ENCODE peak calls at places on chromosomes 12 and 14, in six cellular contexts. F, K, J, C, U and Q are unnamed samples. For H3K4me1, the result is how much of the 10 kb centered on the place peaks cover.

GRCh38 chr12:70744133-70744532 is 106.9 kb upstream of the PTPRB start:
- DNase-seq in U (no peak), F (no peak), C (no peak), K (no peak), J (no peak), Q (no peak)

GRCh38 chr12:104536841-104537240 is 80.1 kb downstream of the CHST11 start:
- DNase-seq in C (no peak), J (no peak), F (no peak), U (no peak), K (no peak), Q (no peak)

GRCh38 chr12:70196732-70197361 is 46.4 kb upstream of the CNOT2 start:
- DNase-seq in K (no peak), C (no peak), F (no peak), J (no peak), U (no peak), Q (no peak)

GRCh38 chr14:22598896-22599244 is 770 bp downstream of the ABHD4 start:
- DNase-seq in F (no peak), J (peak), C (no peak), K (no peak), U (peak), Q (no peak)

GRCh38 chr14:72495668-72496067 is 398.2 kb downstream of the DPF3 start:
- DNase-seq in J (no peak), K (no peak), F (no peak), C (no peak), U (peak), Q (peak)

GRCh38 chr12:88360349-88360748 is 218.2 kb downstream of the TMTC3 start:
- DNase-seq in C (no peak), F (no peak), K (no peak), J (no peak), U (no peak), Q (no peak)

GRCh38 chr12:34363050-34363673 is 340.9 kb downstream of the ALG10 start:
- DNase-seq in F (no peak), J (no peak), C (no peak), K (no peak), U (no peak), Q (no peak)

GRCh38 chr12:18345021-18345735 is 83.9 kb downstream of the PIK3C2G start:
- DNase-seq in K (no peak), U (no peak), J (no peak), F (no peak), C (no peak), Q (no peak)

GRCh38 chr14:50668008-50668851 is at the start of gene SAV1:
- DNase-seq in C (peak), F (peak), J (peak), U (peak), K (peak), Q (peak)

GRCh38 chr12:117686911-117687377 is 281.8 kb downstream of the KSR2 start:
- DNase-seq in C (peak), J (peak), K (no peak), U (peak), F (no peak), Q (no peak)

GRCh38 chr12:88897723-88898122 is 317.5 kb upstream of the KITLG start:
- DNase-seq in C (no peak), U (no peak), F (no peak), K (no peak), J (no peak), Q (no peak)

GRCh38 chr12:124636138-124636968 is 68.9 kb upstream of the NCOR2 start:
- DNase-seq in K (no peak), U (no peak), J (peak), C (peak), F (no peak), Q (no peak)

DNA sequence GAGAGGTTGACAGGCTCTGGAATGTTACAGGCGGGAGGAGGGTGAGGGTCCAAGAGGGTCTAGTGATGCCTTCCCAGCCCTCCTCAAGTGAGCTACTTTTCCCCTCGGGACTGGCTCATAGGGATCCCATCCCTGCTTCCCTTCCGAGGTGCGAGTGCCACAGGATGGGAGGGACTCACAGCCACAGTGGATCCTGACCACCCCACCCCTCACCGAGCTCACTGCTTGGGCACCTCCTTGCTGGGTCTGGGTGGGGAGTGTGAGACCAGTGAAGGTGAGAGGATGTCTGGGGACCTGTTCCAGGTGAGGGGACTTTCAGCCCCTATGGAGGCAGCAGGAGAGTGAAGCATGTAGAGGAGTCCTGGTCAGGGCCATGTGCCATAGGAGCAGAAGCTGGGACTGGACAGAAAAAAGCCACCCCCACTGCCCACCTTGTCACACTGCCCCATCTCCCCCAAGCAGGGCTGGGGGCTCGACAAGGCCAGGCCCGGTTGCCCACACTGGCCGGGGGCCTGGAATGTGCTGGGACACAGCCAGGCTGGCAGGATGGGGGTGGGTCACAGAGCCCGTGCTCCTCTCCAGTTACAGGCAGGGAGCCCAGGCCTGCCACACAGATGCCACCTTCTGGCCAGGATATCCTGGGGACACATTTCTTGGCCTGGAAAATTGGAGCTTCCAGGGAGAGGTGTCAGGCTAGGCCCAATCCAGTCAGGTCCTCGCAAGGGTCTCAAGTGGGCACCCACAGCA is 1.7 kb upstream of the TNS2 start:
- DNase-seq in K (peak), C (peak), U (peak), F (peak), J (peak), Q (peak)
- H3K4me1 ChIP-seq in K (half or more), C (half or more), U (half or more), F (under half), J (half or more), Q (under half)

GRCh38 chr14:81275995-81276698 is 55.4 kb upstream of the GTF2A1 start:
- DNase-seq in F (no peak), U (no peak), C (no peak), J (peak), K (no peak), Q (no peak)

GRCh38 chr14:81273961-81274360 is 53.2 kb upstream of the GTF2A1 start:
- DNase-seq in U (no peak), F (no peak), C (no peak), K (no peak), J (no peak), Q (no peak)

GRCh38 chr14:81277096-81277495 is 56.3 kb upstream of the GTF2A1 start:
- DNase-seq in J (no peak), C (no peak), U (no peak), K (no peak), F (no peak), Q (no peak)

GRCh38 chr14:81276699-81277069 is 55.9 kb upstream of the GTF2A1 start:
- DNase-seq in K (no peak), C (no peak), F (no peak), J (no peak), U (no peak), Q (no peak)

GRCh38 chr14:81275305-81275950 is 54.7 kb upstream of the GTF2A1 start:
- DNase-seq in U (no peak), K (no peak), J (no peak), F (no peak), C (no peak), Q (no peak)
- H3K4me1 ChIP-seq in U (under half), K (under half), J (under half), F (under half), C (under half), Q (under half)

DNA sequence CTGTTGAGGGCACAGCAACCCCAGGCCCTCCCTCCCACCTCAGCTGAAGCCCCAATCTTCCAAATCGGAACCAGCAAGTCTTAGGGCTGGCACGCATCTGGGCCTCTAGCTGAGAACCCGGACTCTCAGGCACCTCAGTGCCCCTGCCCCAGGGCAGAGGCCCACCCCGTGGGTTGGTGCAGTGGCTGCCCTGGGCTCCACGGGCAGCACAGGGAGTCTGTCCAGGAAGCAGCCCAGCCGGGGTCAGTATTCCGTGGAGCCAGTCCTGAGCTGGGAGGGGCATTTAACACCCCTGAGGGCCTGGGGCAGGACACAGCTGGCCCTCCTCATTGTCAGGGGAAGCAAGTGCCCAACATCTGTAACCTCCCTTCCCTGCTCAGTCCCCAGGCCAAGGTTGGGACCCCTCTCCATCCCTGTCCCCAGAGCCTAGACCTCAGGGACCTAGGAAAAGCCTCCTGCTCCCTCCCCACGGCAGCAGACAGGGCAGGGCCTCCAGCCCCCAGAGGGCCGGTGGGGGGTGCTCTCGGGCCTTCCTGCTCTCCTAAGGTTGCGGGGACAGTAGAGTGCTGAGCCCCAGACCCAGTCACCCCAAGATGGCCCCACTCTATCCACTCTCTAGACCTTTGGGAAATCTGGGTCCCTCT is 36.5 kb downstream of the SLC6A12 start:
- DNase-seq in K (no peak), J (no peak), C (no peak), F (no peak), U (no peak), Q (no peak)
- H3K4me1 ChIP-seq in K (under half), J (under half), C (under half), F (under half), U (under half), Q (under half)

DNA sequence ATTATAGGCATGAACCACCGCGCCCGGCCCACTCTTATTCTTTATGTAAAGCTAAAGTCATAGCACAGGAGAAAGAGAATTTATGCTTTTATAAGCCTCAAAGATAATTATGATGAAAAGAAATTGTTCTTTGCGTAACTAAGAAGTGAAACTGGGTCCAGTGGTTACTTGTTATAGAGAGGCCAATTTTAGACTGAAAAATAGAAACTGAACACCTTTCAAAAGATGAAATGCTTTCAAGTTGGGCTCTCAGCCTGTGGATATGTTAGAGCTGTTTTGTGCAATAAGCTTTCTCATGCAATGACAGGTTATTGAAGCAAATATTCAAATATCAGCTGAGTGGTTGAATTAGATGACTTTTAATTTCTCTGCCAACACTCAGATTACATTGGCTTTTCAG is 7.9 kb downstream of the TMEM253 start:
- DNase-seq in U (no peak), K (no peak), J (no peak), F (no peak), C (no peak), Q (no peak)
- H3K4me1 ChIP-seq in U (under half), K (under half), J (under half), F (under half), C (under half), Q (under half)

GRCh38 chr12:108627134-108627920 is 6.4 kb downstream of the SELPLG start:
- DNase-seq in C (no peak), F (no peak), J (no peak), U (no peak), K (peak), Q (no peak)

GRCh38 chr12:108633081-108633533 is 587 bp downstream of the SELPLG start:
- DNase-seq in K (no peak), U (no peak), J (no peak), F (peak), C (no peak), Q (no peak)

GRCh38 chr12:108629156-108629555 is 4.5 kb downstream of the SELPLG start:
- DNase-seq in F (peak), U (no peak), J (no peak), C (no peak), K (no peak), Q (no peak)

GRCh38 chr12:108630481-108631207 is 3.0 kb downstream of the SELPLG start:
- DNase-seq in F (peak), U (no peak), K (no peak), J (no peak), C (no peak), Q (no peak)

DNA sequence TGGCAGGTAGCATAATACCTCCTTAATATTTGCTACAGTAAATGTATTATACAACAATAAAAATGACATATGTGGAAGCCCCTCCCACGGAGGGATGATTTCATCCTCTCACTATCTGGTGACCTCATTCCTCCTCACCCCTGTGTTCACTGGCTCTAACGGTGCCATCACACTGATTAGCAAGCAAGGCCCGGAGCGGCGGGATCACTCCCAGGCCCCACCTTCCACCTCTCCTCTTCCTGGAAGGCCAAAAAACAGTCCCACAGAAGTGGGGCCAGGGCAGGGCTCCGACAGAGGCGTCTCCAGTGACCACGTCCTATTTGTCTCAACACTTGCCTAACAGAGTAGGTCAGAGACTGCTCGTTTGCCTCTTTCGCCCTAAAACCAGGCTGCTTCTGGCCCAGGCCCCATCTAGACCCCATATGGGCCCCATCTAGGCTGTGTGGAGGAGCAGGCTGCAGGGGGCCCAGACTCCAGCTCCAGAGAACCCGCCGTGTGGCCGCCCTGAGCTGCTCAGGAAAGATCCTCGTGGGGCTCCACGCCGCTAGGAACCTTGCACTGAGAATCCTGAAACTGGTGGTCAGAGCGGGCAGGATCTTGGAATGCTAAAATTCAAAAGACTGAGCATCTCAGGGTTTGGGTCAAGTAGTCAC is 3.7 kb downstream of the SELPLG start:
- DNase-seq in U (no peak), C (peak), J (peak), F (peak), K (peak), Q (no peak)
- H3K4me1 ChIP-seq in U (under half), C (under half), J (under half), F (under half), K (half or more), Q (under half)

DNA sequence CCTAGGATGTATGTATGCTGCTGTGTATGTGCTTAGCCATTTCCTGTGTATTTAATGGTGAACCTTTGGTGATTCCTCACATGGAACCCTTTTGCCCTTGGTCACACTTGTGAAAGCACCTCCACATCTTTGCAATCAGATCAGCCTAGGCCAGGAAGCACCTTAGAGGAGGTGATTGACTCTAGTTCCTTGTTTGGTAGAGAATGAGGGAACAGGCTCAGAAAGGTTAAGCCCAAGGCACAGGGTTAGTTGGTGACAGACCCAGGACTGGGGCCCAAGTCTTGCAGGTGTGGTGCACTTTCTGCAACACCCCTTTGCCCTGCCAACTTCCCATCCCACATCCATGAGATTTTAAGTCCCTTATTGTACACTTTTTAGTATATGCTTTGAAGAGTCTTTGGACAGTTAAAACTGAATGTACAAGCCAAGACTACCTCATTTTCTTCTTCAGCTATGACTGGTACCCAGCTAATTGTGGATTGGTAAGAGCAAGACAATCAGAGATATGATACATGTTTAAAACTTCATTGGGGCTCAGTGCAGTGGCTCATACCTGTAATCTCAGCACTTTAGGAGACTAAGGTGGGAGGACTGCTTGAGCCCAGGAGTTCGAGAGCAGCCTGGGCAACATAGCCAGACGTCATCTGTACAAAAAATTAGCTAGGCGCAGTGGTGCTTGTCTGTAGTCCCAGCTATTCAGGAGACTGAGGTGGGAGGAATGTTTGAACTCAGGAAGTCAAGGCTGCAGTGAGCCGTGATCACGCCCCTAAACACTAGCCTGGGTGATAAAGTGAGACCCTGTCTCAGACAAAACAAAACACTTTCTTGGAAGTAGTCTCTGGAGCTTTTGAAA is 71.1 kb downstream of the RASSF3 start:
- DNase-seq in J (no peak), K (no peak), U (no peak), C (no peak), F (peak), Q (no peak)
- H3K4me1 ChIP-seq in J (under half), K (half or more), U (under half), C (under half), F (under half), Q (under half)

DNA sequence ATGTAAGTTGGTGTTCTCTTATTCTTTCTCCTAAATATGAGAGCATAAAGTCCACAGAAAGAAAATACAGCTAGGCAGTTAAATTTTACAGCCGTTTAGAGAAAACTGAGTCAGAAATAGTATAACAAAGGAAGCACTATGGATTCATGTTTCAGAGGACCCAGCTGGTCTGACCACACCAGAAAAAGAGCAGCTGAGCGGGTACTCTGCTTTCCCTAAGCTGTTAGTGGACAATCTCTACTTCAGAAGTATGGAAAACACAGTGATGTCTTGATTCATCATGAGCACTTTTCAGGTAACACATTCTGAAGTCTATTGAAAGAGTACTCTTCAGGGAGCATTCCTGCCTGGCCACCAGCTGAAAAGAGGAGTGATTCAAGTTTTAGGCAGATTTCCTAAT is 12.4 kb downstream of the PPM1H start:
- DNase-seq in F (no peak), U (no peak), J (no peak), K (no peak), C (no peak), Q (no peak)
- H3K4me1 ChIP-seq in F (under half), U (under half), J (under half), K (under half), C (under half), Q (under half)